ENCODE peak calls at places on chromosomes 3 and 15, in ten cellular contexts. One of them, this sample, is unnamed.

GRCh38 chr15:48427960-48428547 is 96.8 kb downstream of the DUT start:
- DNase-seq in T-helper 2 cell: no peak
- DNase-seq in cardiac muscle cell: no peak
- DNase-seq in activated naive CD4-positive, alpha-beta T cell: no peak
- DNase-seq in BJ: peak
- DNase-seq in A549: no peak
- DNase-seq in astrocyte of the hippocampus: peak
- DNase-seq in nucleus accumbens: no peak
- DNase-seq in Peyer's patch: no peak
- DNase-seq in GM12865: no peak
- DNase-seq in this sample: no peak

GRCh38 chr15:63507878-63508818 is 3.8 kb downstream of the USP3 start:
- DNase-seq in T-helper 2 cell: no peak
- DNase-seq in cardiac muscle cell: no peak
- DNase-seq in activated naive CD4-positive, alpha-beta T cell: no peak
- DNase-seq in BJ: no peak
- DNase-seq in A549: no peak
- DNase-seq in astrocyte of the hippocampus: no peak
- DNase-seq in nucleus accumbens: no peak
- DNase-seq in Peyer's patch: no peak
- DNase-seq in GM12865: peak
- DNase-seq in this sample: no peak

GRCh38 chr3:13581485-13582365 is 32.8 kb downstream of the FBLN2 start:
- DNase-seq in T-helper 2 cell: no peak
- DNase-seq in cardiac muscle cell: no peak
- DNase-seq in activated naive CD4-positive, alpha-beta T cell: no peak
- DNase-seq in BJ: no peak
- DNase-seq in A549: no peak
- DNase-seq in astrocyte of the hippocampus: peak
- DNase-seq in nucleus accumbens: no peak
- DNase-seq in Peyer's patch: no peak
- DNase-seq in GM12865: no peak
- DNase-seq in this sample: no peak

GRCh38 chr3:186032321-186032720 is 76.6 kb downstream of the ETV5 start:
- DNase-seq in T-helper 2 cell: no peak
- DNase-seq in cardiac muscle cell: no peak
- DNase-seq in activated naive CD4-positive, alpha-beta T cell: no peak
- DNase-seq in BJ: no peak
- DNase-seq in A549: no peak
- DNase-seq in astrocyte of the hippocampus: no peak
- DNase-seq in nucleus accumbens: no peak
- DNase-seq in Peyer's patch: no peak
- DNase-seq in GM12865: no peak
- DNase-seq in this sample: no peak

GRCh38 chr3:139728414-139728813 is 50.6 kb upstream of the NMNAT3 start:
- DNase-seq in T-helper 2 cell: no peak
- DNase-seq in cardiac muscle cell: no peak
- DNase-seq in activated naive CD4-positive, alpha-beta T cell: no peak
- DNase-seq in BJ: no peak
- DNase-seq in A549: peak
- DNase-seq in astrocyte of the hippocampus: peak
- DNase-seq in nucleus accumbens: no peak
- DNase-seq in Peyer's patch: no peak
- DNase-seq in GM12865: no peak
- DNase-seq in this sample: no peak

GRCh38 chr15:75809986-75810750 is 33.1 kb upstream of the UBE2Q2 start:
- DNase-seq in T-helper 2 cell: no peak
- DNase-seq in cardiac muscle cell: peak
- DNase-seq in activated naive CD4-positive, alpha-beta T cell: no peak
- DNase-seq in BJ: no peak
- DNase-seq in A549: peak
- DNase-seq in astrocyte of the hippocampus: peak
- DNase-seq in nucleus accumbens: no peak
- DNase-seq in Peyer's patch: no peak
- DNase-seq in GM12865: peak
- DNase-seq in this sample: peak

GRCh38 chr3:95272791-95273190 is 1209.9 kb downstream of the NSUN3 start:
- DNase-seq in T-helper 2 cell: no peak
- DNase-seq in cardiac muscle cell: no peak
- DNase-seq in activated naive CD4-positive, alpha-beta T cell: no peak
- DNase-seq in BJ: no peak
- DNase-seq in A549: no peak
- DNase-seq in astrocyte of the hippocampus: no peak
- DNase-seq in nucleus accumbens: no peak
- DNase-seq in Peyer's patch: no peak
- DNase-seq in GM12865: no peak
- DNase-seq in this sample: no peak

GRCh38 chr15:58298883-58299282 is 132.9 kb upstream of the LIPC start:
- DNase-seq in T-helper 2 cell: no peak
- DNase-seq in cardiac muscle cell: no peak
- DNase-seq in activated naive CD4-positive, alpha-beta T cell: no peak
- DNase-seq in BJ: no peak
- DNase-seq in A549: no peak
- DNase-seq in astrocyte of the hippocampus: no peak
- DNase-seq in nucleus accumbens: no peak
- DNase-seq in Peyer's patch: no peak
- DNase-seq in GM12865: no peak
- DNase-seq in this sample: no peak

GRCh38 chr15:60647246-60647645 is 168.3 kb upstream of the ICE2 start:
- DNase-seq in T-helper 2 cell: no peak
- DNase-seq in cardiac muscle cell: no peak
- DNase-seq in activated naive CD4-positive, alpha-beta T cell: no peak
- DNase-seq in BJ: no peak
- DNase-seq in A549: no peak
- DNase-seq in astrocyte of the hippocampus: no peak
- DNase-seq in nucleus accumbens: no peak
- DNase-seq in Peyer's patch: no peak
- DNase-seq in GM12865: no peak
- DNase-seq in this sample: no peak

GRCh38 chr3:40336101-40336500 is 26.6 kb downstream of the EIF1B start:
- DNase-seq in T-helper 2 cell: no peak
- DNase-seq in cardiac muscle cell: no peak
- DNase-seq in activated naive CD4-positive, alpha-beta T cell: no peak
- DNase-seq in BJ: no peak
- DNase-seq in A549: no peak
- DNase-seq in astrocyte of the hippocampus: no peak
- DNase-seq in nucleus accumbens: no peak
- DNase-seq in Peyer's patch: no peak
- DNase-seq in GM12865: no peak
- DNase-seq in this sample: no peak

GRCh38 chr15:41821831-41822230 is 6.1 kb upstream of the JMJD7 start:
- DNase-seq in T-helper 2 cell: no peak
- DNase-seq in cardiac muscle cell: no peak
- DNase-seq in activated naive CD4-positive, alpha-beta T cell: no peak
- DNase-seq in BJ: no peak
- DNase-seq in A549: no peak
- DNase-seq in astrocyte of the hippocampus: no peak
- DNase-seq in nucleus accumbens: no peak
- DNase-seq in Peyer's patch: no peak
- DNase-seq in GM12865: no peak
- DNase-seq in this sample: no peak

GRCh38 chr3:170321326-170322034 is 36.0 kb upstream of the SKIL start:
- DNase-seq in T-helper 2 cell: no peak
- DNase-seq in cardiac muscle cell: no peak
- DNase-seq in activated naive CD4-positive, alpha-beta T cell: no peak
- DNase-seq in BJ: no peak
- DNase-seq in A549: no peak
- DNase-seq in astrocyte of the hippocampus: peak
- DNase-seq in nucleus accumbens: no peak
- DNase-seq in Peyer's patch: no peak
- DNase-seq in GM12865: no peak
- DNase-seq in this sample: no peak

GRCh38 chr15:78618064-78618463 is 2.7 kb downstream of the CHRNA3 start:
- DNase-seq in T-helper 2 cell: no peak
- DNase-seq in cardiac muscle cell: no peak
- DNase-seq in activated naive CD4-positive, alpha-beta T cell: no peak
- DNase-seq in BJ: no peak
- DNase-seq in A549: no peak
- DNase-seq in astrocyte of the hippocampus: no peak
- DNase-seq in nucleus accumbens: no peak
- DNase-seq in Peyer's patch: no peak
- DNase-seq in GM12865: no peak
- DNase-seq in this sample: no peak

GRCh38 chr3:175187586-175187985 is 328.5 kb downstream of the NAALADL2 start:
- DNase-seq in T-helper 2 cell: no peak
- DNase-seq in cardiac muscle cell: no peak
- DNase-seq in activated naive CD4-positive, alpha-beta T cell: no peak
- DNase-seq in BJ: no peak
- DNase-seq in A549: no peak
- DNase-seq in astrocyte of the hippocampus: peak
- DNase-seq in nucleus accumbens: no peak
- DNase-seq in Peyer's patch: no peak
- DNase-seq in GM12865: no peak
- DNase-seq in this sample: no peak

GRCh38 chr15:48559270-48559669 is 86.2 kb downstream of the FBN1 start:
- DNase-seq in T-helper 2 cell: no peak
- DNase-seq in cardiac muscle cell: no peak
- DNase-seq in activated naive CD4-positive, alpha-beta T cell: no peak
- DNase-seq in BJ: no peak
- DNase-seq in A549: no peak
- DNase-seq in astrocyte of the hippocampus: peak
- DNase-seq in nucleus accumbens: no peak
- DNase-seq in Peyer's patch: no peak
- DNase-seq in GM12865: no peak
- DNase-seq in this sample: no peak

GRCh38 chr15:84649706-84650105 is 4.4 kb downstream of the WDR73 start:
- DNase-seq in T-helper 2 cell: no peak
- DNase-seq in cardiac muscle cell: no peak
- DNase-seq in activated naive CD4-positive, alpha-beta T cell: no peak
- DNase-seq in BJ: no peak
- DNase-seq in A549: no peak
- DNase-seq in astrocyte of the hippocampus: no peak
- DNase-seq in nucleus accumbens: no peak
- DNase-seq in Peyer's patch: no peak
- DNase-seq in GM12865: no peak
- DNase-seq in this sample: peak

GRCh38 chr15:68431792-68432401 is at the start of gene ITGA11:
- DNase-seq in T-helper 2 cell: no peak
- DNase-seq in cardiac muscle cell: peak
- DNase-seq in activated naive CD4-positive, alpha-beta T cell: no peak
- DNase-seq in BJ: no peak
- DNase-seq in A549: peak
- DNase-seq in astrocyte of the hippocampus: peak
- DNase-seq in nucleus accumbens: no peak
- DNase-seq in Peyer's patch: peak
- DNase-seq in GM12865: peak
- DNase-seq in this sample: peak

GRCh38 chr15:84598250-84598649 is 2.6 kb upstream of the ZSCAN2 start:
- DNase-seq in T-helper 2 cell: no peak
- DNase-seq in cardiac muscle cell: no peak
- DNase-seq in activated naive CD4-positive, alpha-beta T cell: no peak
- DNase-seq in BJ: no peak
- DNase-seq in A549: no peak
- DNase-seq in astrocyte of the hippocampus: peak
- DNase-seq in nucleus accumbens: no peak
- DNase-seq in Peyer's patch: peak
- DNase-seq in GM12865: peak
- DNase-seq in this sample: no peak

GRCh38 chr15:76198456-76199105 is 112.7 kb downstream of the ETFA start:
- DNase-seq in T-helper 2 cell: no peak
- DNase-seq in cardiac muscle cell: no peak
- DNase-seq in activated naive CD4-positive, alpha-beta T cell: no peak
- DNase-seq in BJ: no peak
- DNase-seq in A549: no peak
- DNase-seq in astrocyte of the hippocampus: no peak
- DNase-seq in nucleus accumbens: no peak
- DNase-seq in Peyer's patch: no peak
- DNase-seq in GM12865: no peak
- DNase-seq in this sample: no peak

GRCh38 chr15:74428970-74429783 is 4.6 kb downstream of the SEMA7A start:
- DNase-seq in T-helper 2 cell: no peak
- DNase-seq in cardiac muscle cell: no peak
- DNase-seq in activated naive CD4-positive, alpha-beta T cell: no peak
- DNase-seq in BJ: no peak
- DNase-seq in A549: no peak
- DNase-seq in astrocyte of the hippocampus: no peak
- DNase-seq in nucleus accumbens: no peak
- DNase-seq in Peyer's patch: peak
- DNase-seq in GM12865: no peak
- DNase-seq in this sample: no peak

GRCh38 chr3:64358853-64359252 is 133.6 kb upstream of the PRICKLE2 start:
- DNase-seq in T-helper 2 cell: no peak
- DNase-seq in cardiac muscle cell: no peak
- DNase-seq in activated naive CD4-positive, alpha-beta T cell: no peak
- DNase-seq in BJ: no peak
- DNase-seq in A549: no peak
- DNase-seq in astrocyte of the hippocampus: no peak
- DNase-seq in nucleus accumbens: no peak
- DNase-seq in Peyer's patch: no peak
- DNase-seq in GM12865: peak
- DNase-seq in this sample: no peak

GRCh38 chr3:12999147-13000140 is 73.8 kb downstream of the IQSEC1 start:
- DNase-seq in T-helper 2 cell: no peak
- DNase-seq in cardiac muscle cell: no peak
- DNase-seq in activated naive CD4-positive, alpha-beta T cell: no peak
- DNase-seq in BJ: no peak
- DNase-seq in A549: no peak
- DNase-seq in astrocyte of the hippocampus: no peak
- DNase-seq in nucleus accumbens: no peak
- DNase-seq in Peyer's patch: peak
- DNase-seq in GM12865: peak
- DNase-seq in this sample: no peak

GRCh38 chr3:107946700-107947099 is 144.1 kb downstream of the CD47 start:
- DNase-seq in T-helper 2 cell: no peak
- DNase-seq in cardiac muscle cell: no peak
- DNase-seq in activated naive CD4-positive, alpha-beta T cell: no peak
- DNase-seq in BJ: no peak
- DNase-seq in A549: no peak
- DNase-seq in astrocyte of the hippocampus: no peak
- DNase-seq in nucleus accumbens: no peak
- DNase-seq in Peyer's patch: no peak
- DNase-seq in GM12865: no peak
- DNase-seq in this sample: no peak

GRCh38 chr3:172557515-172558220 is 34.4 kb upstream of the TNFSF10 start:
- DNase-seq in T-helper 2 cell: no peak
- DNase-seq in cardiac muscle cell: no peak
- DNase-seq in activated naive CD4-positive, alpha-beta T cell: no peak
- DNase-seq in BJ: no peak
- DNase-seq in A549: no peak
- DNase-seq in astrocyte of the hippocampus: no peak
- DNase-seq in nucleus accumbens: no peak
- DNase-seq in Peyer's patch: no peak
- DNase-seq in GM12865: no peak
- DNase-seq in this sample: peak

GRCh38 chr3:29201609-29202008 is 79.3 kb upstream of the RBMS3 start:
- DNase-seq in T-helper 2 cell: no peak
- DNase-seq in cardiac muscle cell: no peak
- DNase-seq in activated naive CD4-positive, alpha-beta T cell: no peak
- DNase-seq in BJ: no peak
- DNase-seq in A549: no peak
- DNase-seq in astrocyte of the hippocampus: no peak
- DNase-seq in nucleus accumbens: no peak
- DNase-seq in Peyer's patch: no peak
- DNase-seq in GM12865: no peak
- DNase-seq in this sample: no peak

GRCh38 chr15:71409541-71409940 is 294.3 kb downstream of the THSD4 start:
- DNase-seq in T-helper 2 cell: no peak
- DNase-seq in cardiac muscle cell: no peak
- DNase-seq in activated naive CD4-positive, alpha-beta T cell: no peak
- DNase-seq in BJ: no peak
- DNase-seq in A549: peak
- DNase-seq in astrocyte of the hippocampus: no peak
- DNase-seq in nucleus accumbens: no peak
- DNase-seq in Peyer's patch: no peak
- DNase-seq in GM12865: no peak
- DNase-seq in this sample: no peak